ENCODE peak calls at places on chromosome 4, in five cellular contexts. R is IMR-90, G is upper lobe of left lung, U is ovary, M is psoas muscle. X is an unnamed sample. For H3K27me3, the result is how much of the 10 kb centered on the place peaks cover.

GRCh38 chr4:91997045-91997444 is 306.7 kb upstream of the GRID2 start:
- DNase-seq in U (no peak), M (no peak), R (no peak), G (no peak), X (no peak)

GRCh38 chr4:5758741-5759140 is 47.7 kb downstream of the EVC start:
- DNase-seq in U (no peak), M (no peak), R (peak), G (no peak), X (no peak)

GRCh38 chr4:57132746-57133142 is 22.6 kb upstream of the IGFBP7 start:
- DNase-seq in U (no peak), M (no peak), G (no peak), R (no peak), X (no peak)

GRCh38 chr4:127204326-127204725 is 428.4 kb upstream of the INTU start:
- DNase-seq in M (no peak), U (no peak), G (no peak), R (no peak), X (no peak)

GRCh38 chr4:135598151-135598550 is 1396.6 kb upstream of the PABPC4L start:
- DNase-seq in G (no peak), R (no peak), M (no peak), U (no peak), X (no peak)

GRCh38 chr4:17941731-17942130 is 79.8 kb downstream of the LCORL start:
- DNase-seq in R (peak), G (no peak), U (no peak), M (no peak), X (no peak)

GRCh38 chr4:16322183-16322582 is 95.9 kb upstream of the TAPT1 start:
- DNase-seq in U (no peak), G (no peak), M (no peak), R (no peak), X (no peak)

GRCh38 chr4:107283587-107284559 is 247.8 kb upstream of the DKK2 start:
- DNase-seq in U (no peak), G (no peak), M (no peak), R (peak), X (no peak)

GRCh38 chr4:64721106-64721505 is 311.9 kb upstream of the TECRL start:
- DNase-seq in G (no peak), U (no peak), R (no peak), M (no peak), X (no peak)

GRCh38 chr4:76525751-76526150 is 90.7 kb downstream of the SHROOM3 start:
- DNase-seq in M (no peak), U (no peak), R (no peak), G (no peak), X (no peak)

GRCh38 chr4:26780524-26780923 is 80.1 kb upstream of the STIM2 start:
- DNase-seq in U (no peak), G (no peak), R (peak), M (no peak), X (no peak)

GRCh38 chr4:26285272-26285671 is 35.5 kb upstream of the RBPJ start:
- DNase-seq in M (no peak), R (no peak), G (no peak), U (no peak), X (no peak)

GRCh38 chr4:182306792-182307507 is 63.7 kb downstream of the TENM3 start:
- DNase-seq in G (no peak), R (peak), M (no peak), U (no peak), X (no peak)

GRCh38 chr4:170047774-170048354 is 21.7 kb upstream of the MFAP3L start:
- DNase-seq in M (no peak), R (peak), G (peak), U (no peak), X (peak)

GRCh38 chr4:48635310-48635709 is 144.8 kb downstream of the FRYL start:
- DNase-seq in G (no peak), U (no peak), R (peak), M (no peak), X (no peak)

GRCh38 chr4:179595671-179596410 is 2153.6 kb upstream of the AGA start:
- DNase-seq in M (no peak), R (peak), U (no peak), G (no peak), X (no peak)

GRCh38 chr4:55553442-55553841 is 6.7 kb upstream of the CLOCK start:
- DNase-seq in G (peak), M (no peak), U (peak), R (no peak), X (no peak)

GRCh38 chr4:42104521-42104920 is 47.9 kb downstream of the BEND4 start:
- DNase-seq in G (no peak), U (no peak), M (no peak), R (peak), X (no peak)

GRCh38 chr4:165443276-165443675 is 64.5 kb downstream of the CPE start:
- DNase-seq in G (no peak), R (no peak), M (no peak), U (no peak), X (no peak)

GRCh38 chr4:139961344-139961948 is 192.5 kb downstream of the MAML3 start:
- DNase-seq in U (no peak), M (no peak), R (no peak), G (no peak), X (no peak)

GRCh38 chr4:7135389-7135746 is 57.0 kb upstream of the SORCS2 start:
- DNase-seq in U (no peak), G (no peak), M (no peak), R (peak), X (no peak)

GRCh38 chr4:155675709-155676429 is 9.2 kb downstream of the GUCY1A1 start:
- DNase-seq in R (no peak), G (no peak), M (no peak), U (no peak), X (no peak)

GRCh38 chr4:122005064-122005755 is 53.4 kb upstream of the TRPC3 start:
- DNase-seq in G (no peak), R (peak), U (no peak), M (no peak), X (no peak)

GRCh38 chr4:95091272-95091671 is 333.5 kb downstream of the BMPR1B start:
- DNase-seq in G (no peak), U (peak), M (no peak), R (peak), X (no peak)

GRCh38 chr4:6177587-6178197 is 22.7 kb downstream of the JAKMIP1 start:
- DNase-seq in G (no peak), R (no peak), M (no peak), U (no peak), X (no peak)

GRCh38 chr4:127965803-127966175 is 583 bp downstream of the ABHD18 start:
- DNase-seq in G (peak), M (no peak), U (no peak), R (peak), X (peak)

GRCh38 chr4:41006141-41006540 is 208.2 kb downstream of the APBB2 start:
- DNase-seq in R (peak), U (no peak), G (no peak), M (no peak), X (no peak)

GRCh38 chr4:1984406-1985191 is 24.2 kb downstream of the NELFA start:
- DNase-seq in G (no peak), R (no peak), M (no peak), U (no peak), X (no peak)

DNA sequence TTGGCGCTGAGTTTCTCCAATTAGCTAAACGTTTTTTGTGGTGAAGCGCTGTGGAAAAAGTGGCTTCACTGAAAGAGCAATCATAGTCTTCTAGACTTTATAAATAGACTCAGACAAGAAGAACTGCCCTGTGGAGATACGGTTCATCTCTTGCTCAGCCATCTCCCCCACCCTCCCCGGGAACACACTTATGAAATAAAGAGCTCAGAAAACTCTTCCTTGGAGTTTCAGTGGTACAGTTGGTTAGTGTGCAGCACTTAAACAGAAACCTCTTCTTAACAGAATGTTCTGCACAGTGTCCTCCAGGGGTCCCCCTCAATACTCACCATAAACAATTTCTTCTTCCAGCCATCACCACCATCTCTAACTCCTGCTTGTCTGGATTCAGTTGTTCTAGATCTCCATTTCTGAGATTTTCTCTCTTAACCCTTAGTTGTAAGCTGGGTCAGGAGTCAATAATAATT is 313.0 kb downstream of the ARHGAP10 start:
- DNase-seq in G (no peak), U (no peak), M (no peak), R (no peak), X (no peak)
- TF ChIP-seq CTCF in G (no peak), U (no peak), M (no peak), R (no peak), X (peak)

DNA sequence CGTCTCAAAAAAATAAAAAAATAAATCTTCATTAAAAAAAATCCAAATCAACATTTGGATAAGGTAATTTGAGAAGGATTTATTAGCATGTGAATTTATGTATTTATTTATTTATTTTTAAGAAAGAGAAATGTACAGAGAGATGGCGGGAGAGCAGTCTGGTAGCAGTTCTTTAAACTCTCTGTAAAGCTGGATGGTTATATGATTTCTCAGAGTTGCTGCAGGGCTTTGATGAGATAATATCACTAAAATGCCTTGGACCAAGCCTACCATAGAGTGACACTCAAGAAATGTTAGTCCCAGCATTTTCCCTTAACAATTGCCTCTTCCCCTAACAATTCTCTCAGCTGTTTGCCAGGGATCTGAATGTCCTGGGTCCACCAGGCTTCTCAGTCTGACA is 103.4 kb upstream of the LNX1 start:
- DNase-seq in M (no peak), U (no peak), G (no peak), R (no peak), X (no peak)
- H3K27me3 ChIP-seq in M (under half), U (under half), G (under half), R (under half), X (under half)

DNA sequence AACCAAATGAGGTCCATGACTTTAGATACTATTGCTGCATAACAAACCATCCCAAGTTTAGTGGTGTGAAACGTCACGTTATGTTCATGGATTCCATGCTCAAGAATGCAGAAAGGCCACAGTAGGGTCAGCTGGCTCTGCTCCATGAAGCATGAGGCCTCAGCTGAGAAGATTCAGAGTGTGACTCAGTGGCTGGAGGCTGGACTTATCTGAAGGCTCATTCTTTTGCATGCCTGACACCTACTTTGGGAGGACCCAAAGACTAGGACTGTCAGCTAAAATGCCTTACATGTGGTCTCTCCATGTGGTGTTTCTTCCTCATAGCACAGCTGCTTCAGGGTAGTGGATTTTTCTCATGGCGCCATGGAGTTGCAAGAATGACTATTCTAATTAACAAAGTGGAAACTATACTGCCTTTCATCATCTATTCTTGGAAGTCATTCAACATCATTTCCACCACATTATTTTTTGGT is 11.5 kb upstream of the CCDC149 start:
- DNase-seq in G (no peak), M (no peak), R (peak), U (no peak), X (no peak)
- H3K27ac ChIP-seq in G (no peak), M (no peak), R (no peak), U (no peak), X (no peak)

GRCh38 chr4:3323071-3323481 is 30.3 kb downstream of the RGS12 start:
- DNase-seq in G (no peak), R (no peak), U (no peak), M (no peak), X (no peak)

GRCh38 chr4:3320361-3321023 is 27.7 kb downstream of the RGS12 start:
- DNase-seq in U (no peak), M (peak), G (no peak), R (no peak), X (no peak)

GRCh38 chr4:3322059-3322550 is 29.3 kb downstream of the RGS12 start:
- DNase-seq in G (no peak), U (no peak), M (no peak), R (peak), X (no peak)

GRCh38 chr4:3321295-3321889 is 28.6 kb downstream of the RGS12 start:
- DNase-seq in U (peak), M (peak), G (no peak), R (no peak), X (no peak)

DNA sequence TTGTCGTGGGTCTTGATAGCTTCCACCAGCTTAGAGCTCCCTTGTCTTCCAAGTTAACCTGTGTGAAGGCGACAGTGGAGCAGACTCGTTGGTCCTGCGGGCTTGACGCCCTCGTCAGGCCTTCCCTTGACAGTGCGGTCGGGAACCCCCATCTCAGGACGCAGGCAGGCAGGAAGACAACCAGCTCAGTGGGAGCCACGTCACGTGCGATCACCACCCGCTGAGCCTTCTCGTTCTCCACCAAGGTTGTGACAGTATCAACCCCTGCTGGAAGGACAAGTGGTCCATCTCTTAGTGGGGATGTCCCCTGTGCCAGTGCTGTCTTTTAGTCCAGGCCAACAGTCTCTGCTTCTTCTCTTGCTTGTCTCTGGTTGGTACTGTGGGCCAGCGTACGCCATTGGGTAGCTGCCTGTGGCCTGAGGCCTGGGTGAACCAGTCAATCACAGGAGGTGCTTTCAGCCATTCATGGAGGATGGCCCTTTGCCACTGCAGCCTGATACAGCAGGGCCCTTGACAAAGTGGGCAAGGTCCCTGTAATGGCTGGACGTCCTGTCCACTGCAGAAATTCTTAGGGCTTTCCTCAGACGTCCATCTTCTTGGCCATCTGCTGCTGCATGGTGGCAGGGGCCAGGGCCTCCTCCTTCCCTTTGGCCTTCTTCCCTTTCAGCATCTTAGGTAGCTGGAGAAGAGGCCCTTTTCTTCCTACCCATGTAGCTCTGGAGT is 31.4 kb downstream of the RGS12 start:
- DNase-seq in U (no peak), R (no peak), M (no peak), G (no peak), X (no peak)
- TF ChIP-seq CTCF in U (no peak), R (no peak), M (no peak), G (no peak), X (no peak)

DNA sequence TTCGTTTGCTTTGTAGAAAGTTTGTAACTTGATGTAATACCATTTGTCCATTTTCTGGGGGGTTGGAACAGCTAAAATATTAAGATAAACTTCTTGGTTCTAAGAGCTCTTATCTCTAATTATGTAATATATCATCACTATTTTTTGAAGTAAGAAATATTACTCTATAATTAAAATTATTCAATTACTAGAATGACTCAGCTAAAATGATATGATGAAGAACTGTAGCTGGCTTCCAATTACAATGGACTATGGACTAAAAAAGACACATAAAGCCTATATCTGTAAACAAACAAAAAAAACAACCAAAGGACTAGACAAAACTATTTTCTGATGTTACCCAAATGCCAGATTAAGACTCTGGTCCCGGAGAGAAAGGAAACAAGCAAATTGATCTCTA is 569.4 kb downstream of the PCDH18 start:
- DNase-seq in G (no peak), M (no peak), U (no peak), R (no peak), X (no peak)
- H3K27me3 ChIP-seq in G (under half), M (under half), U (under half), R (under half), X (under half)

GRCh38 chr4:123613586-123614344 is 217.2 kb downstream of the SPRY1 start:
- DNase-seq in M (no peak), G (no peak), R (peak), U (no peak), X (no peak)

GRCh38 chr4:123619326-123619725 is 222.7 kb downstream of the SPRY1 start:
- DNase-seq in R (no peak), U (no peak), G (no peak), M (no peak), X (no peak)

GRCh38 chr4:123619895-123620294 is 223.3 kb downstream of the SPRY1 start:
- DNase-seq in G (no peak), M (no peak), U (no peak), R (no peak), X (no peak)

GRCh38 chr4:123618606-123619005 is 222.0 kb downstream of the SPRY1 start:
- DNase-seq in G (peak), M (no peak), U (no peak), R (no peak), X (no peak)

GRCh38 chr4:123616970-123617392 is 220.4 kb downstream of the SPRY1 start:
- DNase-seq in R (no peak), G (peak), M (peak), U (no peak), X (peak)
- H3K27ac ChIP-seq in R (no peak), G (peak), M (peak), U (no peak), X (no peak)

X was measured in CD4-positive, alpha-beta T cell.